ENCODE peak calls at places on chromosomes 12 and 14, in eight cellular contexts. One of them, this sample, is unnamed.

GRCh38 chr12:4806439-4807115 is 86.4 kb downstream of the GALNT8 start:
- DNase-seq in RWPE1: no peak
- DNase-seq in substantia nigra: no peak
- DNase-seq in AG04450: no peak
- DNase-seq in dorsolateral prefrontal cortex: no peak
- DNase-seq in right cardiac atrium: no peak
- DNase-seq in HepG2: no peak
- DNase-seq in body of pancreas: no peak
- DNase-seq in this sample: no peak

GRCh38 chr14:84963518-84963917 is 566.4 kb upstream of the FLRT2 start:
- DNase-seq in right cardiac atrium: no peak
- DNase-seq in HepG2: no peak
- DNase-seq in body of pancreas: no peak
- DNase-seq in dorsolateral prefrontal cortex: no peak
- DNase-seq in AG04450: no peak
- DNase-seq in RWPE1: no peak
- DNase-seq in substantia nigra: no peak
- DNase-seq in this sample: no peak

GRCh38 chr12:89309815-89310214 is 42.5 kb downstream of the DUSP6 start:
- DNase-seq in substantia nigra: no peak
- DNase-seq in RWPE1: no peak
- DNase-seq in AG04450: no peak
- DNase-seq in HepG2: no peak
- DNase-seq in right cardiac atrium: no peak
- DNase-seq in dorsolateral prefrontal cortex: no peak
- DNase-seq in body of pancreas: no peak
- DNase-seq in this sample: no peak

GRCh38 chr12:69885656-69886055 is 60.6 kb downstream of the MYRFL start:
- DNase-seq in RWPE1: no peak
- DNase-seq in body of pancreas: no peak
- DNase-seq in right cardiac atrium: no peak
- DNase-seq in AG04450: no peak
- DNase-seq in dorsolateral prefrontal cortex: no peak
- DNase-seq in HepG2: no peak
- DNase-seq in substantia nigra: no peak
- DNase-seq in this sample: no peak

GRCh38 chr14:35730871-35731270 is 78.2 kb downstream of the RALGAPA1 start:
- DNase-seq in HepG2: no peak
- DNase-seq in substantia nigra: no peak
- DNase-seq in right cardiac atrium: no peak
- DNase-seq in RWPE1: no peak
- DNase-seq in body of pancreas: no peak
- DNase-seq in AG04450: no peak
- DNase-seq in dorsolateral prefrontal cortex: no peak
- DNase-seq in this sample: no peak

GRCh38 chr12:54984602-54985376 is at the start of gene TESPA1:
- DNase-seq in HepG2: no peak
- DNase-seq in dorsolateral prefrontal cortex: no peak
- DNase-seq in body of pancreas: peak; percentile 55
- DNase-seq in substantia nigra: no peak
- DNase-seq in AG04450: no peak
- DNase-seq in RWPE1: no peak
- DNase-seq in right cardiac atrium: peak; percentile 83
- DNase-seq in this sample: no peak

GRCh38 chr14:52251724-52252123 is 15.8 kb upstream of the PTGDR start:
- DNase-seq in HepG2: no peak
- DNase-seq in substantia nigra: no peak
- DNase-seq in right cardiac atrium: no peak
- DNase-seq in RWPE1: no peak
- DNase-seq in body of pancreas: no peak
- DNase-seq in dorsolateral prefrontal cortex: no peak
- DNase-seq in AG04450: no peak
- DNase-seq in this sample: no peak

GRCh38 chr12:106634206-106634605 is 51.4 kb downstream of the RFX4 start:
- DNase-seq in HepG2: no peak
- DNase-seq in right cardiac atrium: no peak
- DNase-seq in dorsolateral prefrontal cortex: no peak
- DNase-seq in body of pancreas: no peak
- DNase-seq in AG04450: no peak
- DNase-seq in substantia nigra: no peak
- DNase-seq in RWPE1: no peak
- DNase-seq in this sample: no peak

GRCh38 chr12:88303335-88303734 is 161.2 kb downstream of the TMTC3 start:
- DNase-seq in substantia nigra: no peak
- DNase-seq in RWPE1: no peak
- DNase-seq in dorsolateral prefrontal cortex: no peak
- DNase-seq in HepG2: no peak
- DNase-seq in right cardiac atrium: no peak
- DNase-seq in body of pancreas: no peak
- DNase-seq in AG04450: no peak
- DNase-seq in this sample: no peak

GRCh38 chr12:98653866-98654493 is 8.9 kb downstream of the APAF1 start:
- DNase-seq in HepG2: peak; percentile 68
- DNase-seq in body of pancreas: peak; percentile 20
- DNase-seq in substantia nigra: no peak
- DNase-seq in AG04450: peak; percentile 34
- DNase-seq in RWPE1: peak; percentile 39
- DNase-seq in right cardiac atrium: no peak
- DNase-seq in dorsolateral prefrontal cortex: no peak
- DNase-seq in this sample: no peak

GRCh38 chr12:12586879-12587675 is 24.4 kb upstream of the DUSP16 start:
- DNase-seq in right cardiac atrium: no peak
- DNase-seq in dorsolateral prefrontal cortex: no peak
- DNase-seq in RWPE1: peak; percentile 44
- DNase-seq in HepG2: no peak
- DNase-seq in substantia nigra: no peak
- DNase-seq in body of pancreas: peak; percentile 28
- DNase-seq in AG04450: no peak
- DNase-seq in this sample: peak; percentile 62

GRCh38 chr12:69903548-69903947 is 78.5 kb downstream of the MYRFL start:
- DNase-seq in body of pancreas: no peak
- DNase-seq in dorsolateral prefrontal cortex: no peak
- DNase-seq in HepG2: no peak
- DNase-seq in RWPE1: no peak
- DNase-seq in substantia nigra: no peak
- DNase-seq in right cardiac atrium: no peak
- DNase-seq in AG04450: no peak
- DNase-seq in this sample: no peak

GRCh38 chr14:54632452-54632851 is 65.5 kb downstream of the SAMD4A start:
- DNase-seq in body of pancreas: no peak
- DNase-seq in HepG2: no peak
- DNase-seq in right cardiac atrium: no peak
- DNase-seq in substantia nigra: no peak
- DNase-seq in dorsolateral prefrontal cortex: no peak
- DNase-seq in AG04450: no peak
- DNase-seq in RWPE1: no peak
- DNase-seq in this sample: no peak

GRCh38 chr12:103493199-103493598 is 2.6 kb downstream of the C12orf42 start:
- DNase-seq in AG04450: no peak
- DNase-seq in HepG2: no peak
- DNase-seq in RWPE1: no peak
- DNase-seq in body of pancreas: no peak
- DNase-seq in substantia nigra: no peak
- DNase-seq in right cardiac atrium: no peak
- DNase-seq in dorsolateral prefrontal cortex: no peak
- DNase-seq in this sample: peak; percentile 95

GRCh38 chr12:95102916-95103671 is 29.7 kb upstream of the NR2C1 start:
- DNase-seq in right cardiac atrium: no peak
- DNase-seq in RWPE1: peak; percentile 90
- DNase-seq in dorsolateral prefrontal cortex: no peak
- DNase-seq in body of pancreas: no peak
- DNase-seq in substantia nigra: no peak
- DNase-seq in AG04450: peak; percentile 71
- DNase-seq in HepG2: peak; percentile 18
- DNase-seq in this sample: peak; percentile 98

GRCh38 chr12:53213348-53213747 is 6.3 kb upstream of the ITGB7 start:
- DNase-seq in body of pancreas: peak; percentile 84
- DNase-seq in right cardiac atrium: peak; percentile 94
- DNase-seq in dorsolateral prefrontal cortex: peak; percentile 91
- DNase-seq in AG04450: no peak
- DNase-seq in substantia nigra: peak; percentile 53
- DNase-seq in HepG2: peak; percentile 59
- DNase-seq in RWPE1: peak; percentile 74
- DNase-seq in this sample: no peak

GRCh38 chr14:54606631-54607133 is 39.8 kb downstream of the SAMD4A start:
- DNase-seq in right cardiac atrium: peak; percentile 65
- DNase-seq in HepG2: no peak
- DNase-seq in AG04450: no peak
- DNase-seq in RWPE1: no peak
- DNase-seq in body of pancreas: no peak
- DNase-seq in dorsolateral prefrontal cortex: no peak
- DNase-seq in substantia nigra: no peak
- DNase-seq in this sample: no peak

GRCh38 chr12:64669270-64669842 is 59.1 kb downstream of the RASSF3 start:
- DNase-seq in substantia nigra: no peak
- DNase-seq in body of pancreas: peak; percentile 34
- DNase-seq in AG04450: no peak
- DNase-seq in HepG2: peak; percentile 49
- DNase-seq in RWPE1: no peak
- DNase-seq in right cardiac atrium: peak; percentile 74
- DNase-seq in dorsolateral prefrontal cortex: no peak
- DNase-seq in this sample: no peak

GRCh38 chr12:64452559-64453329 is 824 bp downstream of the TBK1 start:
- DNase-seq in body of pancreas: peak; percentile 51
- DNase-seq in AG04450: peak; percentile 41
- DNase-seq in dorsolateral prefrontal cortex: no peak
- DNase-seq in HepG2: peak; percentile 52
- DNase-seq in right cardiac atrium: no peak
- DNase-seq in substantia nigra: no peak
- DNase-seq in RWPE1: peak; percentile 89
- DNase-seq in this sample: peak; percentile 87

GRCh38 chr12:13093850-13094225 is 9.6 kb downstream of the GSG1 start:
- DNase-seq in dorsolateral prefrontal cortex: no peak
- DNase-seq in right cardiac atrium: no peak
- DNase-seq in body of pancreas: no peak
- DNase-seq in HepG2: no peak
- DNase-seq in AG04450: no peak
- DNase-seq in RWPE1: no peak
- DNase-seq in substantia nigra: no peak
- DNase-seq in this sample: no peak

GRCh38 chr14:49512571-49512970 is 73.6 kb downstream of the RPS29 start:
- DNase-seq in AG04450: no peak
- DNase-seq in right cardiac atrium: no peak
- DNase-seq in substantia nigra: no peak
- DNase-seq in HepG2: no peak
- DNase-seq in RWPE1: no peak
- DNase-seq in dorsolateral prefrontal cortex: no peak
- DNase-seq in body of pancreas: no peak
- DNase-seq in this sample: no peak
- H3K27ac ChIP-seq in AG04450: no peak overlapping the region
- H3K27ac ChIP-seq in right cardiac atrium: no peak overlapping the region
- H3K27ac ChIP-seq in substantia nigra: no peak overlapping the region
- H3K27ac ChIP-seq in HepG2: no peak overlapping the region
- H3K27ac ChIP-seq in RWPE1: no peak overlapping the region
- H3K27ac ChIP-seq in dorsolateral prefrontal cortex: no peak overlapping the region
- H3K27ac ChIP-seq in body of pancreas: no peak overlapping the region
- H3K27ac ChIP-seq in this sample: peak overlapping the region; percentile 79

DNA sequence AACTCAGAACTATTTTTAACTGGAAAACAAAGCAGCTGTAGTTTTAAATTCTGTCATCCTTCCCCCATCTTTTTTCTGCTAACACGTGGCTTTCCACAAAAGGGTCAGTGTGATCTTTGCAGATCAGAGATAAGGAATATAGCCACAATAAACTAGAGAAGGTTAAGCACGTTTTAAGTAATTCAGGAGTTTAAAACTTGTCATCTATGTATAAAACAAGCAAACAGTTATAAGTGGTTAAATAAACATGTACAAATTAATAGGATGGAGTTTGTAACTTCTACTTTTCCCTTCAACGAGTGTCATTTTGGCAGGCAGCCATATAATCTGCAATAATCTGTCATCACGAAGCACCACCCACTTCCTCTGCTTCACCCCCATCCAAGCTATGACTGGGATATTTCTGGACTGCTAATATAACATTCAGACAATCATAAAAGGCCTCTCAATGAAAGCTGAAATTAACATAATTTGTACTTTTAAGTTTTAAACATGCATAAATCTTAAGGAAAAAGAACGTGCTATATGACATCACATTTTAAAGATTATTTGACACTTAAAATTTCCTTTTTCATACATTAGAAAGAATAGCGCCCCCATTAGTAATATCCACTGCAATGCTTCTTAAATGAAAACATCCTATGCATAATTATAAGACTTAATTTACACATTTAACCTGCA is 15.2 kb downstream of the TAOK3 start:
- DNase-seq in body of pancreas: peak; percentile 65
- DNase-seq in right cardiac atrium: no peak
- DNase-seq in AG04450: no peak
- DNase-seq in HepG2: no peak
- DNase-seq in dorsolateral prefrontal cortex: no peak
- DNase-seq in substantia nigra: no peak
- DNase-seq in RWPE1: no peak
- DNase-seq in this sample: no peak
- H3K27ac ChIP-seq in body of pancreas: no peak overlapping the region
- H3K27ac ChIP-seq in right cardiac atrium: no peak overlapping the region
- H3K27ac ChIP-seq in AG04450: peak overlapping the region; percentile 72
- H3K27ac ChIP-seq in HepG2: no peak overlapping the region
- H3K27ac ChIP-seq in dorsolateral prefrontal cortex: peak overlapping the region; percentile 87
- H3K27ac ChIP-seq in substantia nigra: peak overlapping the region; percentile 83
- H3K27ac ChIP-seq in RWPE1: no peak overlapping the region
- H3K27ac ChIP-seq in this sample: peak overlapping the region; percentile 81

GRCh38 chr14:102275866-102276265 is 29.1 kb downstream of the MOK start:
- DNase-seq in AG04450: no peak
- DNase-seq in dorsolateral prefrontal cortex: no peak
- DNase-seq in body of pancreas: no peak
- DNase-seq in substantia nigra: no peak
- DNase-seq in right cardiac atrium: no peak
- DNase-seq in RWPE1: no peak
- DNase-seq in HepG2: no peak
- DNase-seq in this sample: no peak
- H3K27ac ChIP-seq in AG04450: no peak overlapping the region
- H3K27ac ChIP-seq in dorsolateral prefrontal cortex: no peak overlapping the region
- H3K27ac ChIP-seq in body of pancreas: no peak overlapping the region
- H3K27ac ChIP-seq in substantia nigra: no peak overlapping the region
- H3K27ac ChIP-seq in right cardiac atrium: no peak overlapping the region
- H3K27ac ChIP-seq in RWPE1: peak overlapping the region; percentile 39
- H3K27ac ChIP-seq in HepG2: no peak overlapping the region
- H3K27ac ChIP-seq in this sample: no peak overlapping the region

GRCh38 chr12:105330938-105331804 is 680 bp downstream of the C12orf75 start:
- DNase-seq in RWPE1: peak; percentile 27
- DNase-seq in dorsolateral prefrontal cortex: no peak
- DNase-seq in AG04450: no peak
- DNase-seq in body of pancreas: peak; percentile 15
- DNase-seq in substantia nigra: no peak
- DNase-seq in right cardiac atrium: peak; percentile 55
- DNase-seq in HepG2: no peak
- DNase-seq in this sample: no peak

GRCh38 chr12:105329926-105330282 is 587 bp upstream of the C12orf75 start:
- DNase-seq in RWPE1: no peak
- DNase-seq in HepG2: no peak
- DNase-seq in body of pancreas: no peak
- DNase-seq in right cardiac atrium: no peak
- DNase-seq in dorsolateral prefrontal cortex: no peak
- DNase-seq in AG04450: no peak
- DNase-seq in substantia nigra: no peak
- DNase-seq in this sample: no peak

GRCh38 chr12:105332925-105333324 is 2.4 kb downstream of the C12orf75 start:
- DNase-seq in body of pancreas: no peak
- DNase-seq in HepG2: no peak
- DNase-seq in dorsolateral prefrontal cortex: no peak
- DNase-seq in substantia nigra: no peak
- DNase-seq in RWPE1: no peak
- DNase-seq in right cardiac atrium: no peak
- DNase-seq in AG04450: no peak
- DNase-seq in this sample: no peak

GRCh38 chr12:105331805-105332251 is 1.3 kb downstream of the C12orf75 start:
- DNase-seq in substantia nigra: no peak
- DNase-seq in dorsolateral prefrontal cortex: no peak
- DNase-seq in HepG2: peak; percentile 32
- DNase-seq in body of pancreas: no peak
- DNase-seq in right cardiac atrium: no peak
- DNase-seq in RWPE1: no peak
- DNase-seq in AG04450: no peak
- DNase-seq in this sample: no peak

GRCh38 chr12:105330283-105330937 is at the start of gene C12orf75:
- DNase-seq in HepG2: peak; percentile 67
- DNase-seq in dorsolateral prefrontal cortex: peak; percentile 49
- DNase-seq in RWPE1: peak; percentile 83
- DNase-seq in right cardiac atrium: peak; percentile 85
- DNase-seq in body of pancreas: peak; percentile 68
- DNase-seq in AG04450: no peak
- DNase-seq in substantia nigra: peak; percentile 50
- DNase-seq in this sample: no peak
- H3K27ac ChIP-seq in HepG2: no peak within 1 kb of the TSS
- H3K27ac ChIP-seq in dorsolateral prefrontal cortex: no peak within 1 kb of the TSS
- H3K27ac ChIP-seq in RWPE1: peak within 1 kb of the TSS; percentile 86
- H3K27ac ChIP-seq in right cardiac atrium: no peak within 1 kb of the TSS
- H3K27ac ChIP-seq in body of pancreas: peak within 1 kb of the TSS; percentile 69
- H3K27ac ChIP-seq in AG04450: peak within 1 kb of the TSS; percentile 66
- H3K27ac ChIP-seq in substantia nigra: no peak within 1 kb of the TSS
- H3K27ac ChIP-seq in this sample: peak within 1 kb of the TSS; percentile 34